ENCODE peak calls at places on chromosomes 1 and 21, in five cellular contexts. I is ascending aorta, C is psoas muscle, N is heart left ventricle, Z is BE2C. P is an unnamed sample.
A peak's percentile ranks its signal among the peaks of the same experiment; 100 is the strongest.

GRCh38 chr1:209536843-209537242 is 46.7 kb upstream of the CAMK1G start:
- DNase-seq in Z (no peak), N (no peak), C (no peak), I (no peak), P (no peak)

GRCh38 chr1:198141668-198142351 is 15.0 kb upstream of the NEK7 start:
- DNase-seq in N (no peak), C (no peak), Z (no peak), I (no peak), P (no peak)

GRCh38 chr1:61076728-61077675 is 5.4 kb upstream of the NFIA start:
- DNase-seq in N (peak; percentile 87), C (peak; percentile 77), Z (peak; percentile 89), I (peak; percentile 91), P (peak; percentile 96)

GRCh38 chr1:40592107-40592773 is 60.8 kb downstream of the ZNF684 start:
- DNase-seq in Z (peak; percentile 11), I (no peak), N (no peak), C (no peak), P (no peak)

GRCh38 chr1:228471762-228472398 is 15.3 kb upstream of the RNF187 start:
- DNase-seq in C (no peak), Z (no peak), I (no peak), N (no peak), P (no peak)

GRCh38 chr1:119782541-119783338 is 14.0 kb upstream of the HMGCS2 start:
- DNase-seq in N (no peak), Z (no peak), C (no peak), I (no peak), P (no peak)

GRCh38 chr1:29256979-29257804 is 20.9 kb downstream of the PTPRU start:
- DNase-seq in I (no peak), Z (peak; percentile 77), C (no peak), N (no peak), P (no peak)

GRCh38 chr1:226912587-226913176 is 27.4 kb upstream of the COQ8A start:
- DNase-seq in N (peak; percentile 64), Z (peak; percentile 69), C (peak; percentile 56), I (no peak), P (peak; percentile 76)

GRCh38 chr1:178926046-178926445 is 55.2 kb upstream of the ANGPTL1 start:
- DNase-seq in N (no peak), Z (no peak), C (no peak), I (no peak), P (no peak)

DNA sequence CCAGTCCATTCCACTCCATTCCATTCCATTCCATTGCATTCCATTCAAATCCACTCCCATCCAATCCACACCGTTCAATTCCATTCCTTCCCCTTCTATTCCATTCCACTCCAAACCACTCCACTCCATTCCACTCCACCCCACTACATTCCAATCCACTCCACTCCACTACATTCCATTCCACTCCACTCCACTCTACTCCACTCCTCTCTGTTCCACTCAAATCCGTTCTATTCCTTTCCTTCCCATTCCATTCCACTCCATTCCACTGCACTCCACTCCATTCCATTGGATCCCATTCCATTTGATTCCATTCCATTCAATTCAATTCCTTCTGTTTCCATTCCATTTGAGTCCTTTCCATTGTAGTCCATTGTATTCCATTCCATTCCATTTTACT is 2568.3 kb upstream of the TPTE start:
- DNase-seq in Z (no peak), N (no peak), I (no peak), C (no peak), P (no peak)
- H3K9me3 ChIP-seq in Z (peaks cover 19% of the 10 kb centered on the region), N (no peaks in the 10 kb centered on the region), I (peaks cover 91% of the 10 kb centered on the region), C (peaks cover 71% of the 10 kb centered on the region), P (peaks cover 99% of the 10 kb centered on the region)

GRCh38 chr1:73948021-73948420 is 250.0 kb downstream of the LRRIQ3 start:
- DNase-seq in C (no peak), I (no peak), Z (no peak), N (no peak), P (no peak)

GRCh38 chr1:73953611-73954010 is 244.4 kb downstream of the LRRIQ3 start:
- DNase-seq in N (no peak), I (no peak), Z (no peak), C (no peak), P (no peak)

DNA sequence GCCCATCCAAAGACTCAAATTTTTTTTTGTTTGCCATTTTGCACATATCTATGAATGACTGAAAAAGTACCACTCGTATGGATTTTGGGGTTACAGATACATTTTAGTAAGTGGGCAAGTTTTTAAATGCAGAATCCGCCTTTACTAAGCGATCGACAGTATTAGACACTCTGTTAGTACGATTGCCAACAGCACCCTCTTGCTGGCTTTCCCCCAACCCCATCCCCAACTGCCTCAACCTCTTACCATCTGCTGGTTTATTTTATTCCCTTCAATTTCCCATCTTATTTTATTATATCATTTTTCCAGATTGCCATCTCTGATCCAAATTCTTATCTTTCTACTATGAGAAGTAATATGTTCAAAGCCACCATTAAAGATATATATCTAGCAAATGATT is 244.8 kb downstream of the LRRIQ3 start:
- DNase-seq in N (no peak), C (no peak), I (no peak), Z (no peak), P (no peak)
- H3K9me3 ChIP-seq in N (no peaks in the 10 kb centered on the region), C (no peaks in the 10 kb centered on the region), I (no peaks in the 10 kb centered on the region), Z (no peaks in the 10 kb centered on the region), P (no peaks in the 10 kb centered on the region)

GRCh38 chr1:232743999-232744398 is 61.2 kb upstream of the MAP10 start:
- DNase-seq in N (no peak), Z (no peak), C (no peak), I (no peak), P (no peak)
- H3K9me3 ChIP-seq in N (no peaks in the 10 kb centered on the region), Z (peaks cover 6% of the 10 kb centered on the region), C (peaks cover 5% of the 10 kb centered on the region), I (peaks cover 11% of the 10 kb centered on the region), P (peaks cover 16% of the 10 kb centered on the region)

GRCh38 chr1:158295791-158296190 is 6.1 kb downstream of the CD1C start:
- DNase-seq in Z (no peak), C (no peak), N (no peak), I (no peak), P (no peak)
- H3K9me3 ChIP-seq in Z (peaks cover 3% of the 10 kb centered on the region), C (no peaks in the 10 kb centered on the region), N (no peaks in the 10 kb centered on the region), I (no peaks in the 10 kb centered on the region), P (no peaks in the 10 kb centered on the region)

GRCh38 chr1:73333847-73334503 is 864.0 kb downstream of the LRRIQ3 start:
- DNase-seq in I (no peak), N (no peak), Z (no peak), C (no peak), P (no peak)

GRCh38 chr1:73326663-73327062 is 871.3 kb downstream of the LRRIQ3 start:
- DNase-seq in Z (no peak), C (no peak), N (no peak), I (no peak), P (no peak)

GRCh38 chr1:73331726-73332125 is 866.2 kb downstream of the LRRIQ3 start:
- DNase-seq in Z (no peak), C (no peak), N (no peak), I (no peak), P (no peak)

GRCh38 chr1:73327180-73327793 is 870.7 kb downstream of the LRRIQ3 start:
- DNase-seq in Z (no peak), N (no peak), I (no peak), C (no peak), P (no peak)

GRCh38 chr1:73327998-73328397 is 870.0 kb downstream of the LRRIQ3 start:
- DNase-seq in Z (no peak), I (no peak), C (no peak), N (no peak), P (no peak)
- H3K9me3 ChIP-seq in Z (no peaks in the 10 kb centered on the region), I (peaks cover 14% of the 10 kb centered on the region), C (peaks cover 13% of the 10 kb centered on the region), N (no peaks in the 10 kb centered on the region), P (peaks cover 3% of the 10 kb centered on the region)

GRCh38 chr1:79773385-79773784 is 766.9 kb upstream of the ADGRL4 start:
- DNase-seq in I (no peak), Z (no peak), N (no peak), C (no peak), P (no peak)
- H3K9me3 ChIP-seq in I (no peaks in the 10 kb centered on the region), Z (no peaks in the 10 kb centered on the region), N (no peaks in the 10 kb centered on the region), C (no peaks in the 10 kb centered on the region), P (no peaks in the 10 kb centered on the region)

GRCh38 chr1:161054232-161054631 is 8.5 kb upstream of the USF1 start:
- DNase-seq in I (no peak), C (no peak), N (no peak), Z (no peak), P (no peak)

GRCh38 chr1:161047436-161048420 is 2.0 kb upstream of the USF1 start:
- DNase-seq in Z (no peak), N (no peak), I (no peak), C (no peak), P (no peak)

GRCh38 chr1:161048949-161049722 is 3.4 kb upstream of the USF1 start:
- DNase-seq in C (no peak), N (no peak), Z (no peak), I (no peak), P (no peak)

GRCh38 chr1:161052899-161053298 is 7.1 kb upstream of the USF1 start:
- DNase-seq in C (no peak), I (no peak), N (no peak), Z (no peak), P (no peak)

DNA sequence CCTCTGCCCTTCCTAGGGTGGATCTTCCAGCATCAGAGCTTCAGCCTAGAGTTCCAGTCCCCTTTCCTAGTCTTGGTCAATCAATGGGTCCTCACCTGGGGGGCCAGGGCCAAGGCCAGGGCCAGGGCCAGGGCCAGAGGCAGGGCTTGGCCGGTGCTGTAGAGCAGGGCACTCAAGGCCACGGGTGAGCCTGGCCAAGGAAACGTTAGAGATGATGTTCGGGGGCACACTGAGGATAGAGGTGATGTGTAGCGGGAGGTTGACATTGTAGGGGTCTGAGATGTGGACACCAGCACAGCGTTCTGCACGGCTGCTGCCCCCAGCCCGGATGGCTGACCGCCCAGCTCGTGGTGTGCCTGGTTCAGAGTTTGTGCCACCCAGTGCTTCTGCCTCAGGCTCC is 5.4 kb upstream of the USF1 start:
- DNase-seq in C (no peak), N (no peak), I (no peak), Z (no peak), P (no peak)
- H3K9me3 ChIP-seq in C (no peaks in the 10 kb centered on the region), N (no peaks in the 10 kb centered on the region), I (no peaks in the 10 kb centered on the region), Z (no peaks in the 10 kb centered on the region), P (peaks cover 3% of the 10 kb centered on the region)

DNA sequence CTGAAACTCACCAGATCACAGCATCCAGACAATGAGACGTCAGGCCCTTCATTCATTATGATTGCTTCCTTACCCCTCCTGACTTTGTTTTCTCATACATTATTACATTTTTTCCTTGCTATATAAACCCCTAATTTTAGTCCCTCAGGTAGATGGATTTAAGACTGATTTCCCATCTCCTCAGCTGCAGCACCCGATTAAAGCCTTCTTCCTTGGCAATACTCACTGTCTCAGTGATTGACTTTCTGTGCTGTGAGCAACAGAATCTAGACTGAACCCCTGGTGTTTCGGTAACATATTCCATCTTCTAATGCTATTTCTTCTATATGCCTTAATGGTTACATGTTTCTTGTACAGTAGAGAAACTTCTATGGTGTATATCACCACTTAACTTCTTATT is 30.0 kb upstream of the RGL1 start:
- DNase-seq in C (no peak), I (no peak), N (no peak), Z (no peak), P (no peak)
- H3K9me3 ChIP-seq in C (peaks cover 10% of the 10 kb centered on the region), I (no peaks in the 10 kb centered on the region), N (no peaks in the 10 kb centered on the region), Z (no peaks in the 10 kb centered on the region), P (peaks cover 20% of the 10 kb centered on the region)

GRCh38 chr1:114492978-114493377 is 18.0 kb downstream of the TRIM33 start:
- DNase-seq in C (no peak), I (no peak), Z (no peak), N (no peak), P (no peak)
- H3K9me3 ChIP-seq in C (no peaks in the 10 kb centered on the region), I (no peaks in the 10 kb centered on the region), Z (no peaks in the 10 kb centered on the region), N (no peaks in the 10 kb centered on the region), P (no peaks in the 10 kb centered on the region)

P was measured in mucosa of descending colon.